ENCODE peak calls at places on chromosome 10, in eight cellular contexts. One of them, this sample, is unnamed.

GRCh38 chr10:129744134-129744895 is 219.8 kb downstream of the EBF3 start:
- DNase-seq in tibial nerve: no peak
- DNase-seq in adrenal gland: no peak
- DNase-seq in GM20000: no peak
- DNase-seq in fibroblast of the aortic adventitia: no peak
- DNase-seq in type B pancreatic cell: peak
- DNase-seq in HepG2: no peak
- DNase-seq in brain microvascular endothelial cell: no peak
- DNase-seq in this sample: no peak

GRCh38 chr10:103833731-103834365 is 21.5 kb downstream of the SH3PXD2A start:
- DNase-seq in tibial nerve: peak
- DNase-seq in brain microvascular endothelial cell: no peak
- DNase-seq in fibroblast of the aortic adventitia: peak
- DNase-seq in type B pancreatic cell: no peak
- DNase-seq in HepG2: peak
- DNase-seq in GM20000: no peak
- DNase-seq in adrenal gland: peak
- DNase-seq in this sample: no peak

GRCh38 chr10:54063514-54063913 is 737.5 kb downstream of the PCDH15 start:
- DNase-seq in fibroblast of the aortic adventitia: no peak
- DNase-seq in GM20000: no peak
- DNase-seq in adrenal gland: no peak
- DNase-seq in brain microvascular endothelial cell: no peak
- DNase-seq in HepG2: no peak
- DNase-seq in type B pancreatic cell: no peak
- DNase-seq in tibial nerve: no peak
- DNase-seq in this sample: no peak

GRCh38 chr10:35613597-35614226 is 8.6 kb downstream of the GJD4 start:
- DNase-seq in fibroblast of the aortic adventitia: peak
- DNase-seq in GM20000: no peak
- DNase-seq in brain microvascular endothelial cell: peak
- DNase-seq in HepG2: peak
- DNase-seq in type B pancreatic cell: no peak
- DNase-seq in tibial nerve: no peak
- DNase-seq in adrenal gland: no peak
- DNase-seq in this sample: peak

GRCh38 chr10:69362471-69362954 is 54.2 kb downstream of the TACR2 start:
- DNase-seq in HepG2: no peak
- DNase-seq in type B pancreatic cell: no peak
- DNase-seq in brain microvascular endothelial cell: peak
- DNase-seq in tibial nerve: no peak
- DNase-seq in adrenal gland: peak
- DNase-seq in fibroblast of the aortic adventitia: peak
- DNase-seq in GM20000: no peak
- DNase-seq in this sample: peak

GRCh38 chr10:17430647-17431355 is 23.6 kb downstream of the ST8SIA6 start:
- DNase-seq in adrenal gland: peak
- DNase-seq in brain microvascular endothelial cell: peak
- DNase-seq in GM20000: peak
- DNase-seq in tibial nerve: peak
- DNase-seq in type B pancreatic cell: peak
- DNase-seq in fibroblast of the aortic adventitia: peak
- DNase-seq in HepG2: peak
- DNase-seq in this sample: peak

GRCh38 chr10:132679217-132679595 is 106.7 kb downstream of the NKX6-2 start:
- DNase-seq in fibroblast of the aortic adventitia: no peak
- DNase-seq in tibial nerve: no peak
- DNase-seq in brain microvascular endothelial cell: no peak
- DNase-seq in GM20000: no peak
- DNase-seq in HepG2: no peak
- DNase-seq in type B pancreatic cell: peak
- DNase-seq in adrenal gland: no peak
- DNase-seq in this sample: no peak

GRCh38 chr10:3525832-3526449 is 259.1 kb downstream of the KLF6 start:
- DNase-seq in brain microvascular endothelial cell: peak
- DNase-seq in type B pancreatic cell: no peak
- DNase-seq in GM20000: no peak
- DNase-seq in adrenal gland: peak
- DNase-seq in HepG2: peak
- DNase-seq in fibroblast of the aortic adventitia: peak
- DNase-seq in tibial nerve: peak
- DNase-seq in this sample: peak

GRCh38 chr10:118853916-118854315 is 99.1 kb upstream of the CACUL1 start:
- DNase-seq in brain microvascular endothelial cell: no peak
- DNase-seq in HepG2: no peak
- DNase-seq in tibial nerve: no peak
- DNase-seq in type B pancreatic cell: no peak
- DNase-seq in adrenal gland: no peak
- DNase-seq in GM20000: no peak
- DNase-seq in fibroblast of the aortic adventitia: no peak
- DNase-seq in this sample: no peak

GRCh38 chr10:78996449-78997129 is 72.2 kb upstream of the ZMIZ1 start:
- DNase-seq in type B pancreatic cell: no peak
- DNase-seq in GM20000: no peak
- DNase-seq in adrenal gland: no peak
- DNase-seq in HepG2: no peak
- DNase-seq in tibial nerve: no peak
- DNase-seq in fibroblast of the aortic adventitia: peak
- DNase-seq in brain microvascular endothelial cell: no peak
- DNase-seq in this sample: no peak

GRCh38 chr10:79241990-79242619 is 105.2 kb upstream of the PPIF start:
- DNase-seq in adrenal gland: peak
- DNase-seq in brain microvascular endothelial cell: no peak
- DNase-seq in HepG2: no peak
- DNase-seq in tibial nerve: no peak
- DNase-seq in type B pancreatic cell: no peak
- DNase-seq in GM20000: peak
- DNase-seq in fibroblast of the aortic adventitia: peak
- DNase-seq in this sample: peak

GRCh38 chr10:77264107-77264506 is 373.5 kb downstream of the KCNMA1 start:
- DNase-seq in brain microvascular endothelial cell: no peak
- DNase-seq in tibial nerve: no peak
- DNase-seq in fibroblast of the aortic adventitia: no peak
- DNase-seq in adrenal gland: no peak
- DNase-seq in type B pancreatic cell: no peak
- DNase-seq in GM20000: peak
- DNase-seq in HepG2: no peak
- DNase-seq in this sample: no peak

GRCh38 chr10:72597897-72598296 is 28.0 kb downstream of the MICU1 start:
- DNase-seq in tibial nerve: no peak
- DNase-seq in GM20000: peak
- DNase-seq in type B pancreatic cell: no peak
- DNase-seq in HepG2: no peak
- DNase-seq in adrenal gland: no peak
- DNase-seq in brain microvascular endothelial cell: no peak
- DNase-seq in fibroblast of the aortic adventitia: peak
- DNase-seq in this sample: peak

GRCh38 chr10:72595436-72595835 is 30.4 kb downstream of the MICU1 start:
- DNase-seq in adrenal gland: no peak
- DNase-seq in HepG2: no peak
- DNase-seq in type B pancreatic cell: no peak
- DNase-seq in GM20000: no peak
- DNase-seq in brain microvascular endothelial cell: no peak
- DNase-seq in tibial nerve: no peak
- DNase-seq in fibroblast of the aortic adventitia: peak
- DNase-seq in this sample: no peak

GRCh38 chr10:72598769-72599701 is 26.8 kb downstream of the MICU1 start:
- DNase-seq in fibroblast of the aortic adventitia: peak
- DNase-seq in brain microvascular endothelial cell: no peak
- DNase-seq in adrenal gland: no peak
- DNase-seq in GM20000: no peak
- DNase-seq in HepG2: no peak
- DNase-seq in tibial nerve: no peak
- DNase-seq in type B pancreatic cell: no peak
- DNase-seq in this sample: no peak

GRCh38 chr10:72588266-72588665 is 37.6 kb downstream of the MICU1 start:
- DNase-seq in tibial nerve: no peak
- DNase-seq in brain microvascular endothelial cell: no peak
- DNase-seq in fibroblast of the aortic adventitia: peak
- DNase-seq in type B pancreatic cell: no peak
- DNase-seq in adrenal gland: no peak
- DNase-seq in HepG2: no peak
- DNase-seq in GM20000: no peak
- DNase-seq in this sample: no peak

GRCh38 chr10:72593963-72594362 is 31.9 kb downstream of the MICU1 start:
- DNase-seq in HepG2: peak
- DNase-seq in adrenal gland: no peak
- DNase-seq in GM20000: no peak
- DNase-seq in brain microvascular endothelial cell: no peak
- DNase-seq in type B pancreatic cell: no peak
- DNase-seq in tibial nerve: no peak
- DNase-seq in fibroblast of the aortic adventitia: no peak
- DNase-seq in this sample: no peak
- TF ChIP-seq CTCF in HepG2: no peak
- TF ChIP-seq CTCF in adrenal gland: no peak
- TF ChIP-seq CTCF in GM20000: no peak
- TF ChIP-seq CTCF in brain microvascular endothelial cell: no peak
- TF ChIP-seq CTCF in type B pancreatic cell: no peak
- TF ChIP-seq CTCF in tibial nerve: no peak
- TF ChIP-seq CTCF in fibroblast of the aortic adventitia: no peak
- TF ChIP-seq CTCF in this sample: no peak

DNA sequence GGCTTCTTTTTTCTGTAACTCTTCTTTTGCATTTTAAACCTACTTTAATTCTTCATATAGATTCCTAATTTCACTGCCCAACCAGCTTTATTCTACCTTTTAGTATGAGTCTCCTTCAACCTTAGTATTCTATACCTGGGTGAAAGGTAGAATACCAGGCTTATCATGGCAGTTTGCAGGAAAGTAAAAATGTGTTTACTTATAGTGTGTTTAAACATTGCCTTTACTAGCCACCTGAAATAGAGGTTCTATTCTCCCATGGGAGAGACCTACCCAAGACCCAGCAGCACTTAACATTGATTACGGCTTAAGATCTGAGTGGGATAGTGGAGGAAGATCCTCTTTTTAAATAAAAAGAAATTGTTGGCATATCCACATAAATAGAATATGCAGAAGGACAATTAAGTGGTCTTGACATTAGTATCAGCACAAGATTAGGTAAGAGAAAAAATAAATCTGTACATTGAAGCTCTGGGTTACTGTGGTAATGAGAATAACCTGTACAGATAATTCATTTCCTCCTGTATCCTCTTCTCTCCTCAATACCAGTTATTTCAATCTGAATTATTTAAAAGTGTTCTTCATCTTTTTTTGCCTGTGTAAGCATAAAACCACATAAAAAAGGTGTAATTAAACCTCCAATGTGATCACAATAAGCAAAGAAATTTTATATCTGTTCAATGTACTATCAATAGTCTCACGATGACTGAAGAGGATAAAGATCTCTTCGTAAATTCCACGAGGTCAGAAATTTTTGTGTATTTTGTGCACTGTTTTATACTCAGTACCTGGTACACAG is 1.4 kb upstream of the MYPN start:
- DNase-seq in tibial nerve: no peak
- DNase-seq in type B pancreatic cell: no peak
- DNase-seq in fibroblast of the aortic adventitia: no peak
- DNase-seq in HepG2: no peak
- DNase-seq in GM20000: no peak
- DNase-seq in adrenal gland: no peak
- DNase-seq in brain microvascular endothelial cell: no peak
- DNase-seq in this sample: no peak
- TF ChIP-seq CTCF in tibial nerve: no peak
- TF ChIP-seq CTCF in type B pancreatic cell: no peak
- TF ChIP-seq CTCF in fibroblast of the aortic adventitia: no peak
- TF ChIP-seq CTCF in HepG2: no peak
- TF ChIP-seq CTCF in GM20000: no peak
- TF ChIP-seq CTCF in adrenal gland: no peak
- TF ChIP-seq CTCF in brain microvascular endothelial cell: no peak
- TF ChIP-seq CTCF in this sample: no peak

GRCh38 chr10:60423920-60424319 is 34.2 kb upstream of the ANK3 start:
- DNase-seq in HepG2: no peak
- DNase-seq in GM20000: no peak
- DNase-seq in adrenal gland: no peak
- DNase-seq in tibial nerve: no peak
- DNase-seq in type B pancreatic cell: no peak
- DNase-seq in brain microvascular endothelial cell: no peak
- DNase-seq in fibroblast of the aortic adventitia: peak
- DNase-seq in this sample: no peak

GRCh38 chr10:60426425-60426824 is 36.8 kb upstream of the ANK3 start:
- DNase-seq in adrenal gland: no peak
- DNase-seq in HepG2: peak
- DNase-seq in GM20000: no peak
- DNase-seq in tibial nerve: no peak
- DNase-seq in fibroblast of the aortic adventitia: peak
- DNase-seq in type B pancreatic cell: no peak
- DNase-seq in brain microvascular endothelial cell: peak
- DNase-seq in this sample: peak

GRCh38 chr10:60424971-60425370 is 35.3 kb upstream of the ANK3 start:
- DNase-seq in type B pancreatic cell: no peak
- DNase-seq in GM20000: no peak
- DNase-seq in HepG2: no peak
- DNase-seq in tibial nerve: no peak
- DNase-seq in brain microvascular endothelial cell: no peak
- DNase-seq in adrenal gland: no peak
- DNase-seq in fibroblast of the aortic adventitia: no peak
- DNase-seq in this sample: no peak

GRCh38 chr10:60427148-60427547 is 37.5 kb upstream of the ANK3 start:
- DNase-seq in tibial nerve: no peak
- DNase-seq in brain microvascular endothelial cell: no peak
- DNase-seq in HepG2: no peak
- DNase-seq in GM20000: no peak
- DNase-seq in type B pancreatic cell: no peak
- DNase-seq in fibroblast of the aortic adventitia: peak
- DNase-seq in adrenal gland: no peak
- DNase-seq in this sample: peak

DNA sequence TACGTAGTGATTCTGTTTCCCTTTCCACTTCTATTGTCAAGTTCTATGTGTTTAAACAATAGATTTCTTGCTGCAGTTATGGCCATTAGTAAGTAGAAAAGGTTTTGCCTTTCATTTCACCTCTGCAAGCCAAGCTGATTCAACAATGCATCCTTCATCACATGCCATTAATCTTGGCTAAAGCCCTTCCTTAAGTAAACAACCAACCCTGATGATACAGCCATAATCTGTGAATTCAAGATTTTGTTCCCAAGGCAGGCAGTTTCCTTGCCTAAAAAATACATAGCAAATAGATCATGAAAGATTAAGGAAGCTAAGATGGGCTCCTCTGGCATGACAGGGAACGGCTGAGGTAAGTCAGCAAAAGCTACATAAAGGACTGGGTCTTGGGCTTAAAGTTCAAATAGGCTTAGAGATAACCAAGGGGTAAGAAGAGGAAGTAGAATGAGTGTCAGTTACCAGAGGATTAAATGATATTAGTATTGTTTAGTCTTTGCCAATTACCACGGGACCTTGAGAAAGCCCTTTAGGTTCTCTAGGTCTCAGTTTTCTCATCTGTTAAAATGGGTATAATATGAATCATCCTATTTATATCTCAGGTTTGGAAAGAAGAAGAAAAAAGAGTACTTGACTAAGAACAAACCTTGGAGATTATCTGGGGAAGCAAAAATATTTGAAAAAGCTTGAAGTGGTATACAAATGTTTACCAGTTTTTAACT is 35.9 kb upstream of the ANK3 start:
- DNase-seq in fibroblast of the aortic adventitia: peak
- DNase-seq in GM20000: no peak
- DNase-seq in type B pancreatic cell: no peak
- DNase-seq in tibial nerve: no peak
- DNase-seq in HepG2: no peak
- DNase-seq in adrenal gland: no peak
- DNase-seq in brain microvascular endothelial cell: peak
- DNase-seq in this sample: peak
- TF ChIP-seq CTCF in fibroblast of the aortic adventitia: no peak
- TF ChIP-seq CTCF in GM20000: no peak
- TF ChIP-seq CTCF in type B pancreatic cell: no peak
- TF ChIP-seq CTCF in tibial nerve: no peak
- TF ChIP-seq CTCF in HepG2: no peak
- TF ChIP-seq CTCF in adrenal gland: no peak
- TF ChIP-seq CTCF in brain microvascular endothelial cell: no peak
- TF ChIP-seq CTCF in this sample: no peak

GRCh38 chr10:11104772-11105675 is 87.4 kb downstream of the CELF2 start:
- DNase-seq in type B pancreatic cell: no peak
- DNase-seq in GM20000: peak
- DNase-seq in HepG2: no peak
- DNase-seq in fibroblast of the aortic adventitia: no peak
- DNase-seq in brain microvascular endothelial cell: no peak
- DNase-seq in adrenal gland: no peak
- DNase-seq in tibial nerve: no peak
- DNase-seq in this sample: no peak
- TF ChIP-seq CTCF in type B pancreatic cell: no peak
- TF ChIP-seq CTCF in GM20000: no peak
- TF ChIP-seq CTCF in HepG2: no peak
- TF ChIP-seq CTCF in fibroblast of the aortic adventitia: no peak
- TF ChIP-seq CTCF in brain microvascular endothelial cell: no peak
- TF ChIP-seq CTCF in adrenal gland: no peak
- TF ChIP-seq CTCF in tibial nerve: no peak
- TF ChIP-seq CTCF in this sample: no peak

This sample was measured in choroid plexus epithelial cell.